ENCODE peak calls at places on chromosomes 6 and 20, in four cellular contexts. V is A549, F is endothelial cell of umbilical vein, Y is K562. M is an unnamed sample.

GRCh38 chr6:116144590-116144989 is 18.7 kb upstream of the COL10A1 start:
- DNase-seq in V (no peak), F (no peak), Y (no peak), M (peak)

GRCh38 chr6:23523771-23524170 is 602.2 kb upstream of the NRSN1 start:
- DNase-seq in V (no peak), F (no peak), Y (no peak), M (no peak)

GRCh38 chr6:16206595-16207037 is 31.8 kb upstream of the GMPR start:
- DNase-seq in V (peak), F (peak), Y (peak), M (peak)

GRCh38 chr6:135604035-135604865 is 106.7 kb upstream of the AHI1 start:
- DNase-seq in V (no peak), F (no peak), Y (no peak), M (no peak)

GRCh38 chr6:11232968-11233626 is 629 bp upstream of the NEDD9 start:
- DNase-seq in V (no peak), F (no peak), Y (peak), M (no peak)

GRCh38 chr6:43149260-43149659 is 21.8 kb upstream of the SRF start:
- DNase-seq in V (no peak), F (no peak), Y (no peak), M (no peak)

GRCh38 chr6:139698526-139699182 is 324.2 kb upstream of the CITED2 start:
- DNase-seq in V (no peak), F (no peak), Y (no peak), M (peak)

GRCh38 chr6:165662041-165662491 is 975 bp downstream of the PDE10A start:
- DNase-seq in V (peak), F (no peak), Y (no peak), M (no peak)

GRCh38 chr20:35254448-35254999 is 23.4 kb downstream of the MMP24OS start:
- DNase-seq in V (no peak), F (no peak), Y (no peak), M (no peak)

GRCh38 chr20:44207066-44207723 is 3.4 kb downstream of the OSER1 start:
- DNase-seq in V (no peak), F (no peak), Y (no peak), M (no peak)

GRCh38 chr20:4949833-4950178 is 51.5 kb downstream of the SLC23A2 start:
- DNase-seq in V (peak), F (peak), Y (peak), M (peak)
- TF ChIP-seq MYC in V (no peak), F (no peak), Y (no peak), M (no peak)

DNA sequence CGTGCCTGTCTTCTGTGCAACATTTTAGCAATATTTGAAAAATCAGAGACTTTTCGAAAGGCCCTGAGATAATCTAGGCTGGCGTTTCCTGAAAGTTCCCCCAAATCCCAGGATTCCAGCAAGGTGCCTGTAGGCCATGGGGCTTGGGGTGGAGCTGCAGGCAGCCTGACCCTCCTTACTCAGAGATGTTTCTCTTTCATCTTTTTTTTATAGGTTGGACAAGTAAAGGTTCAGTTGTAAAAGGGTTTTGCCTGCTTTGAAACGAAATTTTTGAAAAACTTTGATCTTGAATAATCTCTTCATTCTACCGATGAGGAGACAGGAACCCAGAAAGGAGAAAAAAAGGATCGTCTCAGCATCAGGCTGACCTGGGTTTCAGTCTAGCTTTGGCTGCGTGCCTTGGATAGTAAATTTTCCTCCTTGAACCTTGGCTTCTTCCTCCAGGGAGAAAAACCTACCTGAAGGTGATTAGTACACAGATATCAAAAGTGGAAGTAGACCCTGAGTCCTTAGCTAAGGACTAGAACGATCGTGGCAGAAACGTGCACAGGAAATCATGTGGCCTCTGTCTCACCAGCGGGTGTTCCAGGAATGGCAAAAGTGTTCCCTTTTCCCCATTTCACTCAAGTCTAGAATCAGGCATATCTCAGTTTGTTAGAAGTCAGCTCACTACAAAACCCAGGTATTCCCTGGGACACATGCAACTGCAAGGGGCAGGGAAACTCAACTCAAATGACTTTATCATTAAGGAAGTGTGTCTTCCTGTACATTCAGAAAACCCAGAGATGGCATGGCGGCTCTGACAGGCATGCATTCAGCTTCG is 128.2 kb upstream of the PTPN1 start:
- DNase-seq in V (no peak), F (peak), Y (no peak), M (peak)
- H3K4me3 ChIP-seq in V (no peak), F (no peak), Y (no peak), M (no peak)

GRCh38 chr6:148494226-148494625 is 151.6 kb downstream of the SASH1 start:
- DNase-seq in V (no peak), F (no peak), Y (no peak), M (no peak)

GRCh38 chr6:148493374-148493773 is 150.7 kb downstream of the SASH1 start:
- DNase-seq in V (no peak), F (no peak), Y (no peak), M (no peak)

GRCh38 chr6:148495029-148495428 is 152.4 kb downstream of the SASH1 start:
- DNase-seq in V (no peak), F (no peak), Y (no peak), M (no peak)

GRCh38 chr6:148492654-148493290 is 150.1 kb downstream of the SASH1 start:
- DNase-seq in V (no peak), F (no peak), Y (no peak), M (no peak)

GRCh38 chr6:148491638-148492210 is 149.1 kb downstream of the SASH1 start:
- DNase-seq in V (no peak), F (no peak), Y (no peak), M (no peak)
- TF ChIP-seq MYC in V (no peak), F (no peak), Y (no peak), M (no peak)

GRCh38 chr20:2800590-2801458 is at the start of gene CPXM1:
- DNase-seq in V (no peak), F (peak), Y (peak), M (peak)

GRCh38 chr20:2799271-2799670 is 1.2 kb downstream of the CPXM1 start:
- DNase-seq in V (no peak), F (no peak), Y (no peak), M (peak)

GRCh38 chr20:2801459-2801728 is 967 bp upstream of the CPXM1 start:
- DNase-seq in V (no peak), F (no peak), Y (no peak), M (peak)

GRCh38 chr20:2798814-2799213 is 1.6 kb downstream of the CPXM1 start:
- DNase-seq in V (no peak), F (no peak), Y (no peak), M (peak)

GRCh38 chr20:2799688-2800589 is 488 bp downstream of the CPXM1 start:
- DNase-seq in V (no peak), F (peak), Y (no peak), M (peak)
- H3K4me3 ChIP-seq in V (peak), F (no peak), Y (no peak), M (peak)

DNA sequence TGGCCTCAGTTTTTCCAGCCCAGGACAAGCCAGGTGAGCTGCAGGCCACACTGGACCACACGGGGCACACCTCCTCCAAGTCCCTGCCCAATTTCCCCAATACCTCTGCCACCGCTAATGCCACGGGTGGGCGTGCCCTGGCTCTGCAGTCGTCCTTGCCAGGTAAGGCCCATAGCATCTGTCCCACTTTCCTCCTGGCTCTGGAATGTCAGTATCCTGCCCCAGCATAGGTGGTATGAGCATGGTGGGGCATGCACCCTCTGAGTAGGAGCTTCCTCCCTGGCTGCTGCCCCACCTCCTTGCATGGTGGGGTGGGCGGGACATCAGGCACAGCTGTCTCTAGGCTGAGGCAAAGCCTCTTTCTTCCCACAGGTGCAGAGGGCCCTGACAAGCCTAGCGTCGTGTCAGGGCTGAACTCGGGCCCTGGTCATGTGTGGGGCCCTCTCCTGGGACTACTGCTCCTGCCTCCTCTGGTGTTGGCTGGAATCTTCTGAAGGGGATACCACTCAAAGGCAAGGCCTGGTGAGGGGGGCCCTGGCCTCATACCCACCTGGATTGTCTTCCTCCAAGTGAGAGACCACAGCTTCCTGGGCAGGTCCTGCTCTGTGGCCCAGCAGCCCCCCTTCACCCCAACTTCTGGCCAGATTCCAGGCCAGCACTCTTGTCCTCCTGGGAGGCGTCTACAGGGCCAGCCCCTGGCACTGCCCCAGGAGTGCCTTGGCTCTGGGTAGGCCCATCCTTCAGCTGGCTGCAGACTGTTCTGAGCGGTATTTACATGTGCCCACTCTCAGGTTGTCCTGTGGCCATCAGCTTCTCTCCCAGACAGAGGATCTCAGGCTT is 9.1 kb downstream of the PI16 start:
- DNase-seq in V (no peak), F (no peak), Y (no peak), M (no peak)
- TF ChIP-seq MYC in V (no peak), F (no peak), Y (no peak), M (no peak)

GRCh38 chr20:52971498-52972189 is 514 bp upstream of the TSHZ2 start:
- DNase-seq in V (no peak), F (no peak), Y (no peak), M (no peak)
- H3K4me3 ChIP-seq in V (peak), F (no peak), Y (no peak), M (no peak)

GRCh38 chr20:62710886-62711702 is 2.5 kb downstream of the NTSR1 start:
- DNase-seq in V (peak), F (no peak), Y (peak), M (peak)
- TF ChIP-seq MYC in V (no peak), F (no peak), Y (no peak), M (no peak)

M was measured in NB4.